ENCODE peak calls at places on chromosomes 11 and 22, in ten cellular contexts. One of them, this sample, is unnamed.

GRCh38 chr11:72627594-72628281 is 46.5 kb downstream of the PDE2A start:
- ATAC-seq in gastroesophageal sphincter: no peak
- ATAC-seq in aorta: no peak
- ATAC-seq in naive thymus-derived CD8-positive, alpha-beta T cell: no peak
- ATAC-seq in activated naive CD4-positive, alpha-beta T cell treated with anti-CD3 and anti-CD28 coated beads, Interleukin-2, amount 50 U/mL, for 72 hours: no peak
- ATAC-seq in IMR-90: no peak
- ATAC-seq in heart right ventricle: peak
- ATAC-seq in right cardiac atrium: no peak
- ATAC-seq in activated T-cell treated with anti-CD3 and anti-CD28 coated beads, Interleukin-2, amount 50 U/mL, for 72 hours: no peak
- ATAC-seq in stimulated activated naive CD8-positive, alpha-beta T cell treated with anti-CD3 and anti-CD28 coated beads, Interleukin-15, amount 100 ng/mL, for 72 hours: no peak
- ATAC-seq in this sample: no peak

GRCh38 chr22:38163844-38164577 is 17.6 kb downstream of the PLA2G6 start:
- ATAC-seq in gastroesophageal sphincter: no peak
- ATAC-seq in aorta: no peak
- ATAC-seq in naive thymus-derived CD8-positive, alpha-beta T cell: no peak
- ATAC-seq in activated naive CD4-positive, alpha-beta T cell treated with anti-CD3 and anti-CD28 coated beads, Interleukin-2, amount 50 U/mL, for 72 hours: no peak
- ATAC-seq in IMR-90: no peak
- ATAC-seq in heart right ventricle: no peak
- ATAC-seq in right cardiac atrium: peak
- ATAC-seq in activated T-cell treated with anti-CD3 and anti-CD28 coated beads, Interleukin-2, amount 50 U/mL, for 72 hours: no peak
- ATAC-seq in stimulated activated naive CD8-positive, alpha-beta T cell treated with anti-CD3 and anti-CD28 coated beads, Interleukin-15, amount 100 ng/mL, for 72 hours: no peak
- ATAC-seq in this sample: no peak

GRCh38 chr22:32801001-32801435 is 487 bp upstream of the TIMP3 start:
- ATAC-seq in gastroesophageal sphincter: peak
- ATAC-seq in aorta: peak
- ATAC-seq in naive thymus-derived CD8-positive, alpha-beta T cell: no peak
- ATAC-seq in activated naive CD4-positive, alpha-beta T cell treated with anti-CD3 and anti-CD28 coated beads, Interleukin-2, amount 50 U/mL, for 72 hours: no peak
- ATAC-seq in IMR-90: no peak
- ATAC-seq in heart right ventricle: peak
- ATAC-seq in right cardiac atrium: no peak
- ATAC-seq in activated T-cell treated with anti-CD3 and anti-CD28 coated beads, Interleukin-2, amount 50 U/mL, for 72 hours: no peak
- ATAC-seq in stimulated activated naive CD8-positive, alpha-beta T cell treated with anti-CD3 and anti-CD28 coated beads, Interleukin-15, amount 100 ng/mL, for 72 hours: no peak
- ATAC-seq in this sample: no peak

GRCh38 chr22:17586831-17587440 is 23.6 kb downstream of the SLC25A18 start:
- ATAC-seq in gastroesophageal sphincter: no peak
- ATAC-seq in aorta: peak
- ATAC-seq in naive thymus-derived CD8-positive, alpha-beta T cell: no peak
- ATAC-seq in activated naive CD4-positive, alpha-beta T cell treated with anti-CD3 and anti-CD28 coated beads, Interleukin-2, amount 50 U/mL, for 72 hours: no peak
- ATAC-seq in IMR-90: no peak
- ATAC-seq in heart right ventricle: peak
- ATAC-seq in right cardiac atrium: peak
- ATAC-seq in activated T-cell treated with anti-CD3 and anti-CD28 coated beads, Interleukin-2, amount 50 U/mL, for 72 hours: no peak
- ATAC-seq in stimulated activated naive CD8-positive, alpha-beta T cell treated with anti-CD3 and anti-CD28 coated beads, Interleukin-15, amount 100 ng/mL, for 72 hours: no peak
- ATAC-seq in this sample: peak

GRCh38 chr22:37559901-37560681 is at the start of gene CDC42EP1:
- ATAC-seq in gastroesophageal sphincter: peak
- ATAC-seq in aorta: peak
- ATAC-seq in naive thymus-derived CD8-positive, alpha-beta T cell: peak
- ATAC-seq in activated naive CD4-positive, alpha-beta T cell treated with anti-CD3 and anti-CD28 coated beads, Interleukin-2, amount 50 U/mL, for 72 hours: peak
- ATAC-seq in IMR-90: peak
- ATAC-seq in heart right ventricle: peak
- ATAC-seq in right cardiac atrium: peak
- ATAC-seq in activated T-cell treated with anti-CD3 and anti-CD28 coated beads, Interleukin-2, amount 50 U/mL, for 72 hours: peak
- ATAC-seq in stimulated activated naive CD8-positive, alpha-beta T cell treated with anti-CD3 and anti-CD28 coated beads, Interleukin-15, amount 100 ng/mL, for 72 hours: peak
- ATAC-seq in this sample: peak

GRCh38 chr11:35153280-35153679 is 14.3 kb downstream of the CD44 start:
- ATAC-seq in gastroesophageal sphincter: no peak
- ATAC-seq in aorta: no peak
- ATAC-seq in naive thymus-derived CD8-positive, alpha-beta T cell: no peak
- ATAC-seq in activated naive CD4-positive, alpha-beta T cell treated with anti-CD3 and anti-CD28 coated beads, Interleukin-2, amount 50 U/mL, for 72 hours: peak
- ATAC-seq in IMR-90: peak
- ATAC-seq in heart right ventricle: no peak
- ATAC-seq in right cardiac atrium: no peak
- ATAC-seq in activated T-cell treated with anti-CD3 and anti-CD28 coated beads, Interleukin-2, amount 50 U/mL, for 72 hours: peak
- ATAC-seq in stimulated activated naive CD8-positive, alpha-beta T cell treated with anti-CD3 and anti-CD28 coated beads, Interleukin-15, amount 100 ng/mL, for 72 hours: peak
- ATAC-seq in this sample: no peak

GRCh38 chr22:27212617-27213177 is 555.3 kb downstream of the MIAT start:
- ATAC-seq in gastroesophageal sphincter: peak
- ATAC-seq in aorta: peak
- ATAC-seq in naive thymus-derived CD8-positive, alpha-beta T cell: no peak
- ATAC-seq in activated naive CD4-positive, alpha-beta T cell treated with anti-CD3 and anti-CD28 coated beads, Interleukin-2, amount 50 U/mL, for 72 hours: no peak
- ATAC-seq in IMR-90: peak
- ATAC-seq in heart right ventricle: peak
- ATAC-seq in right cardiac atrium: peak
- ATAC-seq in activated T-cell treated with anti-CD3 and anti-CD28 coated beads, Interleukin-2, amount 50 U/mL, for 72 hours: no peak
- ATAC-seq in stimulated activated naive CD8-positive, alpha-beta T cell treated with anti-CD3 and anti-CD28 coated beads, Interleukin-15, amount 100 ng/mL, for 72 hours: no peak
- ATAC-seq in this sample: peak

GRCh38 chr22:19143967-19144400 is 467 bp downstream of the ESS2 start:
- ATAC-seq in gastroesophageal sphincter: no peak
- ATAC-seq in aorta: no peak
- ATAC-seq in naive thymus-derived CD8-positive, alpha-beta T cell: peak
- ATAC-seq in activated naive CD4-positive, alpha-beta T cell treated with anti-CD3 and anti-CD28 coated beads, Interleukin-2, amount 50 U/mL, for 72 hours: peak
- ATAC-seq in IMR-90: no peak
- ATAC-seq in heart right ventricle: no peak
- ATAC-seq in right cardiac atrium: no peak
- ATAC-seq in activated T-cell treated with anti-CD3 and anti-CD28 coated beads, Interleukin-2, amount 50 U/mL, for 72 hours: peak
- ATAC-seq in stimulated activated naive CD8-positive, alpha-beta T cell treated with anti-CD3 and anti-CD28 coated beads, Interleukin-15, amount 100 ng/mL, for 72 hours: peak
- ATAC-seq in this sample: peak

GRCh38 chr22:40480996-40481395 is 110.6 kb downstream of the SGSM3 start:
- ATAC-seq in gastroesophageal sphincter: no peak
- ATAC-seq in aorta: no peak
- ATAC-seq in naive thymus-derived CD8-positive, alpha-beta T cell: no peak
- ATAC-seq in activated naive CD4-positive, alpha-beta T cell treated with anti-CD3 and anti-CD28 coated beads, Interleukin-2, amount 50 U/mL, for 72 hours: no peak
- ATAC-seq in IMR-90: no peak
- ATAC-seq in heart right ventricle: no peak
- ATAC-seq in right cardiac atrium: no peak
- ATAC-seq in activated T-cell treated with anti-CD3 and anti-CD28 coated beads, Interleukin-2, amount 50 U/mL, for 72 hours: no peak
- ATAC-seq in stimulated activated naive CD8-positive, alpha-beta T cell treated with anti-CD3 and anti-CD28 coated beads, Interleukin-15, amount 100 ng/mL, for 72 hours: no peak
- ATAC-seq in this sample: no peak

GRCh38 chr11:15943418-15944197 is 412.7 kb downstream of the SOX6 start:
- ATAC-seq in gastroesophageal sphincter: no peak
- ATAC-seq in aorta: no peak
- ATAC-seq in naive thymus-derived CD8-positive, alpha-beta T cell: no peak
- ATAC-seq in activated naive CD4-positive, alpha-beta T cell treated with anti-CD3 and anti-CD28 coated beads, Interleukin-2, amount 50 U/mL, for 72 hours: no peak
- ATAC-seq in IMR-90: no peak
- ATAC-seq in heart right ventricle: no peak
- ATAC-seq in right cardiac atrium: no peak
- ATAC-seq in activated T-cell treated with anti-CD3 and anti-CD28 coated beads, Interleukin-2, amount 50 U/mL, for 72 hours: no peak
- ATAC-seq in stimulated activated naive CD8-positive, alpha-beta T cell treated with anti-CD3 and anti-CD28 coated beads, Interleukin-15, amount 100 ng/mL, for 72 hours: no peak
- ATAC-seq in this sample: no peak

GRCh38 chr22:50532353-50532700 is 2.5 kb upstream of the TYMP start:
- ATAC-seq in gastroesophageal sphincter: no peak
- ATAC-seq in aorta: no peak
- ATAC-seq in naive thymus-derived CD8-positive, alpha-beta T cell: no peak
- ATAC-seq in activated naive CD4-positive, alpha-beta T cell treated with anti-CD3 and anti-CD28 coated beads, Interleukin-2, amount 50 U/mL, for 72 hours: no peak
- ATAC-seq in IMR-90: no peak
- ATAC-seq in heart right ventricle: no peak
- ATAC-seq in right cardiac atrium: no peak
- ATAC-seq in activated T-cell treated with anti-CD3 and anti-CD28 coated beads, Interleukin-2, amount 50 U/mL, for 72 hours: no peak
- ATAC-seq in stimulated activated naive CD8-positive, alpha-beta T cell treated with anti-CD3 and anti-CD28 coated beads, Interleukin-15, amount 100 ng/mL, for 72 hours: no peak
- ATAC-seq in this sample: no peak

GRCh38 chr22:42116848-42117424 is 13.7 kb downstream of the CYP2D6 start:
- ATAC-seq in gastroesophageal sphincter: no peak
- ATAC-seq in aorta: no peak
- ATAC-seq in naive thymus-derived CD8-positive, alpha-beta T cell: no peak
- ATAC-seq in activated naive CD4-positive, alpha-beta T cell treated with anti-CD3 and anti-CD28 coated beads, Interleukin-2, amount 50 U/mL, for 72 hours: no peak
- ATAC-seq in IMR-90: peak
- ATAC-seq in heart right ventricle: no peak
- ATAC-seq in right cardiac atrium: no peak
- ATAC-seq in activated T-cell treated with anti-CD3 and anti-CD28 coated beads, Interleukin-2, amount 50 U/mL, for 72 hours: no peak
- ATAC-seq in stimulated activated naive CD8-positive, alpha-beta T cell treated with anti-CD3 and anti-CD28 coated beads, Interleukin-15, amount 100 ng/mL, for 72 hours: no peak
- ATAC-seq in this sample: no peak

GRCh38 chr11:31218847-31219246 is 150.7 kb downstream of the DCDC1 start:
- ATAC-seq in gastroesophageal sphincter: no peak
- ATAC-seq in aorta: no peak
- ATAC-seq in naive thymus-derived CD8-positive, alpha-beta T cell: no peak
- ATAC-seq in activated naive CD4-positive, alpha-beta T cell treated with anti-CD3 and anti-CD28 coated beads, Interleukin-2, amount 50 U/mL, for 72 hours: no peak
- ATAC-seq in IMR-90: no peak
- ATAC-seq in heart right ventricle: no peak
- ATAC-seq in right cardiac atrium: no peak
- ATAC-seq in activated T-cell treated with anti-CD3 and anti-CD28 coated beads, Interleukin-2, amount 50 U/mL, for 72 hours: no peak
- ATAC-seq in stimulated activated naive CD8-positive, alpha-beta T cell treated with anti-CD3 and anti-CD28 coated beads, Interleukin-15, amount 100 ng/mL, for 72 hours: no peak
- ATAC-seq in this sample: peak

GRCh38 chr11:64242920-64243854 is 2.3 kb downstream of the FKBP2 start:
- ATAC-seq in gastroesophageal sphincter: no peak
- ATAC-seq in aorta: no peak
- ATAC-seq in naive thymus-derived CD8-positive, alpha-beta T cell: no peak
- ATAC-seq in activated naive CD4-positive, alpha-beta T cell treated with anti-CD3 and anti-CD28 coated beads, Interleukin-2, amount 50 U/mL, for 72 hours: no peak
- ATAC-seq in IMR-90: no peak
- ATAC-seq in heart right ventricle: no peak
- ATAC-seq in right cardiac atrium: no peak
- ATAC-seq in activated T-cell treated with anti-CD3 and anti-CD28 coated beads, Interleukin-2, amount 50 U/mL, for 72 hours: no peak
- ATAC-seq in stimulated activated naive CD8-positive, alpha-beta T cell treated with anti-CD3 and anti-CD28 coated beads, Interleukin-15, amount 100 ng/mL, for 72 hours: no peak
- ATAC-seq in this sample: no peak

GRCh38 chr22:20786048-20786447 is 12.1 kb downstream of the SERPIND1 start:
- ATAC-seq in gastroesophageal sphincter: no peak
- ATAC-seq in aorta: no peak
- ATAC-seq in naive thymus-derived CD8-positive, alpha-beta T cell: no peak
- ATAC-seq in activated naive CD4-positive, alpha-beta T cell treated with anti-CD3 and anti-CD28 coated beads, Interleukin-2, amount 50 U/mL, for 72 hours: no peak
- ATAC-seq in IMR-90: no peak
- ATAC-seq in heart right ventricle: no peak
- ATAC-seq in right cardiac atrium: peak
- ATAC-seq in activated T-cell treated with anti-CD3 and anti-CD28 coated beads, Interleukin-2, amount 50 U/mL, for 72 hours: no peak
- ATAC-seq in stimulated activated naive CD8-positive, alpha-beta T cell treated with anti-CD3 and anti-CD28 coated beads, Interleukin-15, amount 100 ng/mL, for 72 hours: no peak
- ATAC-seq in this sample: no peak

GRCh38 chr22:21942407-21942895 is 10.2 kb downstream of the PPM1F start:
- ATAC-seq in gastroesophageal sphincter: peak
- ATAC-seq in aorta: peak
- ATAC-seq in naive thymus-derived CD8-positive, alpha-beta T cell: no peak
- ATAC-seq in activated naive CD4-positive, alpha-beta T cell treated with anti-CD3 and anti-CD28 coated beads, Interleukin-2, amount 50 U/mL, for 72 hours: peak
- ATAC-seq in IMR-90: peak
- ATAC-seq in heart right ventricle: peak
- ATAC-seq in right cardiac atrium: peak
- ATAC-seq in activated T-cell treated with anti-CD3 and anti-CD28 coated beads, Interleukin-2, amount 50 U/mL, for 72 hours: peak
- ATAC-seq in stimulated activated naive CD8-positive, alpha-beta T cell treated with anti-CD3 and anti-CD28 coated beads, Interleukin-15, amount 100 ng/mL, for 72 hours: no peak
- ATAC-seq in this sample: peak

GRCh38 chr22:27278986-27279385 is 522.6 kb downstream of the MN1 start:
- ATAC-seq in gastroesophageal sphincter: no peak
- ATAC-seq in aorta: no peak
- ATAC-seq in naive thymus-derived CD8-positive, alpha-beta T cell: no peak
- ATAC-seq in activated naive CD4-positive, alpha-beta T cell treated with anti-CD3 and anti-CD28 coated beads, Interleukin-2, amount 50 U/mL, for 72 hours: no peak
- ATAC-seq in IMR-90: no peak
- ATAC-seq in heart right ventricle: no peak
- ATAC-seq in right cardiac atrium: no peak
- ATAC-seq in activated T-cell treated with anti-CD3 and anti-CD28 coated beads, Interleukin-2, amount 50 U/mL, for 72 hours: no peak
- ATAC-seq in stimulated activated naive CD8-positive, alpha-beta T cell treated with anti-CD3 and anti-CD28 coated beads, Interleukin-15, amount 100 ng/mL, for 72 hours: no peak
- ATAC-seq in this sample: peak

GRCh38 chr11:55624531-55624930 is 10.4 kb upstream of the OR4P4 start:
- ATAC-seq in gastroesophageal sphincter: no peak
- ATAC-seq in aorta: no peak
- ATAC-seq in naive thymus-derived CD8-positive, alpha-beta T cell: no peak
- ATAC-seq in activated naive CD4-positive, alpha-beta T cell treated with anti-CD3 and anti-CD28 coated beads, Interleukin-2, amount 50 U/mL, for 72 hours: no peak
- ATAC-seq in IMR-90: no peak
- ATAC-seq in heart right ventricle: no peak
- ATAC-seq in right cardiac atrium: no peak
- ATAC-seq in activated T-cell treated with anti-CD3 and anti-CD28 coated beads, Interleukin-2, amount 50 U/mL, for 72 hours: no peak
- ATAC-seq in stimulated activated naive CD8-positive, alpha-beta T cell treated with anti-CD3 and anti-CD28 coated beads, Interleukin-15, amount 100 ng/mL, for 72 hours: no peak
- ATAC-seq in this sample: no peak

GRCh38 chr11:11732116-11732515 is 109.7 kb upstream of the USP47 start:
- ATAC-seq in gastroesophageal sphincter: no peak
- ATAC-seq in aorta: no peak
- ATAC-seq in naive thymus-derived CD8-positive, alpha-beta T cell: no peak
- ATAC-seq in activated naive CD4-positive, alpha-beta T cell treated with anti-CD3 and anti-CD28 coated beads, Interleukin-2, amount 50 U/mL, for 72 hours: no peak
- ATAC-seq in IMR-90: no peak
- ATAC-seq in heart right ventricle: no peak
- ATAC-seq in right cardiac atrium: no peak
- ATAC-seq in activated T-cell treated with anti-CD3 and anti-CD28 coated beads, Interleukin-2, amount 50 U/mL, for 72 hours: no peak
- ATAC-seq in stimulated activated naive CD8-positive, alpha-beta T cell treated with anti-CD3 and anti-CD28 coated beads, Interleukin-15, amount 100 ng/mL, for 72 hours: no peak
- ATAC-seq in this sample: no peak

GRCh38 chr11:13140873-13141655 is 131.9 kb downstream of the RASSF10 start:
- ATAC-seq in gastroesophageal sphincter: no peak
- ATAC-seq in aorta: no peak
- ATAC-seq in naive thymus-derived CD8-positive, alpha-beta T cell: no peak
- ATAC-seq in activated naive CD4-positive, alpha-beta T cell treated with anti-CD3 and anti-CD28 coated beads, Interleukin-2, amount 50 U/mL, for 72 hours: no peak
- ATAC-seq in IMR-90: no peak
- ATAC-seq in heart right ventricle: no peak
- ATAC-seq in right cardiac atrium: no peak
- ATAC-seq in activated T-cell treated with anti-CD3 and anti-CD28 coated beads, Interleukin-2, amount 50 U/mL, for 72 hours: no peak
- ATAC-seq in stimulated activated naive CD8-positive, alpha-beta T cell treated with anti-CD3 and anti-CD28 coated beads, Interleukin-15, amount 100 ng/mL, for 72 hours: no peak
- ATAC-seq in this sample: peak

GRCh38 chr11:128757886-128758612 is 64.2 kb downstream of the FLI1 start:
- ATAC-seq in gastroesophageal sphincter: no peak
- ATAC-seq in aorta: no peak
- ATAC-seq in naive thymus-derived CD8-positive, alpha-beta T cell: no peak
- ATAC-seq in activated naive CD4-positive, alpha-beta T cell treated with anti-CD3 and anti-CD28 coated beads, Interleukin-2, amount 50 U/mL, for 72 hours: peak
- ATAC-seq in IMR-90: no peak
- ATAC-seq in heart right ventricle: no peak
- ATAC-seq in right cardiac atrium: no peak
- ATAC-seq in activated T-cell treated with anti-CD3 and anti-CD28 coated beads, Interleukin-2, amount 50 U/mL, for 72 hours: peak
- ATAC-seq in stimulated activated naive CD8-positive, alpha-beta T cell treated with anti-CD3 and anti-CD28 coated beads, Interleukin-15, amount 100 ng/mL, for 72 hours: peak
- ATAC-seq in this sample: peak

GRCh38 chr11:57323503-57324153 is 1.1 kb downstream of the TNKS1BP1 start:
- ATAC-seq in gastroesophageal sphincter: no peak
- ATAC-seq in aorta: no peak
- ATAC-seq in naive thymus-derived CD8-positive, alpha-beta T cell: no peak
- ATAC-seq in activated naive CD4-positive, alpha-beta T cell treated with anti-CD3 and anti-CD28 coated beads, Interleukin-2, amount 50 U/mL, for 72 hours: no peak
- ATAC-seq in IMR-90: no peak
- ATAC-seq in heart right ventricle: no peak
- ATAC-seq in right cardiac atrium: peak
- ATAC-seq in activated T-cell treated with anti-CD3 and anti-CD28 coated beads, Interleukin-2, amount 50 U/mL, for 72 hours: no peak
- ATAC-seq in stimulated activated naive CD8-positive, alpha-beta T cell treated with anti-CD3 and anti-CD28 coated beads, Interleukin-15, amount 100 ng/mL, for 72 hours: no peak
- ATAC-seq in this sample: no peak

GRCh38 chr11:8156877-8157276 is 11.9 kb downstream of the RIC3 start:
- ATAC-seq in gastroesophageal sphincter: no peak
- ATAC-seq in aorta: no peak
- ATAC-seq in naive thymus-derived CD8-positive, alpha-beta T cell: no peak
- ATAC-seq in activated naive CD4-positive, alpha-beta T cell treated with anti-CD3 and anti-CD28 coated beads, Interleukin-2, amount 50 U/mL, for 72 hours: no peak
- ATAC-seq in IMR-90: no peak
- ATAC-seq in heart right ventricle: no peak
- ATAC-seq in right cardiac atrium: peak
- ATAC-seq in activated T-cell treated with anti-CD3 and anti-CD28 coated beads, Interleukin-2, amount 50 U/mL, for 72 hours: no peak
- ATAC-seq in stimulated activated naive CD8-positive, alpha-beta T cell treated with anti-CD3 and anti-CD28 coated beads, Interleukin-15, amount 100 ng/mL, for 72 hours: no peak
- ATAC-seq in this sample: no peak

GRCh38 chr11:121416909-121417567 is 35.1 kb upstream of the SORL1 start:
- ATAC-seq in gastroesophageal sphincter: peak
- ATAC-seq in aorta: peak
- ATAC-seq in naive thymus-derived CD8-positive, alpha-beta T cell: peak
- ATAC-seq in activated naive CD4-positive, alpha-beta T cell treated with anti-CD3 and anti-CD28 coated beads, Interleukin-2, amount 50 U/mL, for 72 hours: peak
- ATAC-seq in IMR-90: peak
- ATAC-seq in heart right ventricle: peak
- ATAC-seq in right cardiac atrium: peak
- ATAC-seq in activated T-cell treated with anti-CD3 and anti-CD28 coated beads, Interleukin-2, amount 50 U/mL, for 72 hours: peak
- ATAC-seq in stimulated activated naive CD8-positive, alpha-beta T cell treated with anti-CD3 and anti-CD28 coated beads, Interleukin-15, amount 100 ng/mL, for 72 hours: peak
- ATAC-seq in this sample: peak

GRCh38 chr22:20131593-20131855 is at the start of gene ZDHHC8:
- ATAC-seq in gastroesophageal sphincter: peak
- ATAC-seq in aorta: no peak
- ATAC-seq in naive thymus-derived CD8-positive, alpha-beta T cell: peak
- ATAC-seq in activated naive CD4-positive, alpha-beta T cell treated with anti-CD3 and anti-CD28 coated beads, Interleukin-2, amount 50 U/mL, for 72 hours: peak
- ATAC-seq in IMR-90: peak
- ATAC-seq in heart right ventricle: peak
- ATAC-seq in right cardiac atrium: peak
- ATAC-seq in activated T-cell treated with anti-CD3 and anti-CD28 coated beads, Interleukin-2, amount 50 U/mL, for 72 hours: peak
- ATAC-seq in stimulated activated naive CD8-positive, alpha-beta T cell treated with anti-CD3 and anti-CD28 coated beads, Interleukin-15, amount 100 ng/mL, for 72 hours: peak
- ATAC-seq in this sample: peak

GRCh38 chr11:88329563-88330250 is 7.8 kb downstream of the CTSC start:
- ATAC-seq in gastroesophageal sphincter: no peak
- ATAC-seq in aorta: no peak
- ATAC-seq in naive thymus-derived CD8-positive, alpha-beta T cell: no peak
- ATAC-seq in activated naive CD4-positive, alpha-beta T cell treated with anti-CD3 and anti-CD28 coated beads, Interleukin-2, amount 50 U/mL, for 72 hours: no peak
- ATAC-seq in IMR-90: no peak
- ATAC-seq in heart right ventricle: no peak
- ATAC-seq in right cardiac atrium: no peak
- ATAC-seq in activated T-cell treated with anti-CD3 and anti-CD28 coated beads, Interleukin-2, amount 50 U/mL, for 72 hours: no peak
- ATAC-seq in stimulated activated naive CD8-positive, alpha-beta T cell treated with anti-CD3 and anti-CD28 coated beads, Interleukin-15, amount 100 ng/mL, for 72 hours: no peak
- ATAC-seq in this sample: no peak

GRCh38 chr22:23801238-23801821 is 14.6 kb downstream of the SMARCB1 start:
- ATAC-seq in gastroesophageal sphincter: no peak
- ATAC-seq in aorta: no peak
- ATAC-seq in naive thymus-derived CD8-positive, alpha-beta T cell: no peak
- ATAC-seq in activated naive CD4-positive, alpha-beta T cell treated with anti-CD3 and anti-CD28 coated beads, Interleukin-2, amount 50 U/mL, for 72 hours: no peak
- ATAC-seq in IMR-90: no peak
- ATAC-seq in heart right ventricle: no peak
- ATAC-seq in right cardiac atrium: no peak
- ATAC-seq in activated T-cell treated with anti-CD3 and anti-CD28 coated beads, Interleukin-2, amount 50 U/mL, for 72 hours: no peak
- ATAC-seq in stimulated activated naive CD8-positive, alpha-beta T cell treated with anti-CD3 and anti-CD28 coated beads, Interleukin-15, amount 100 ng/mL, for 72 hours: no peak
- ATAC-seq in this sample: no peak

GRCh38 chr11:105860105-105860504 is 161.9 kb downstream of the MSANTD4 start:
- ATAC-seq in gastroesophageal sphincter: no peak
- ATAC-seq in aorta: no peak
- ATAC-seq in naive thymus-derived CD8-positive, alpha-beta T cell: no peak
- ATAC-seq in activated naive CD4-positive, alpha-beta T cell treated with anti-CD3 and anti-CD28 coated beads, Interleukin-2, amount 50 U/mL, for 72 hours: no peak
- ATAC-seq in IMR-90: no peak
- ATAC-seq in heart right ventricle: no peak
- ATAC-seq in right cardiac atrium: no peak
- ATAC-seq in activated T-cell treated with anti-CD3 and anti-CD28 coated beads, Interleukin-2, amount 50 U/mL, for 72 hours: no peak
- ATAC-seq in stimulated activated naive CD8-positive, alpha-beta T cell treated with anti-CD3 and anti-CD28 coated beads, Interleukin-15, amount 100 ng/mL, for 72 hours: no peak
- ATAC-seq in this sample: no peak

This sample was measured in esophagus mucosa.